ENCODE peak calls at places on chromosomes 12 and 14, in four cellular contexts. One of them, this sample, is unnamed.

GRCh38 chr12:6229823-6230222 is 29.6 kb downstream of the CD9 start:
- DNase-seq in K562: no peak
- DNase-seq in endothelial cell of umbilical vein: peak
- DNase-seq in GM12878: no peak
- DNase-seq in this sample: peak

GRCh38 chr12:10184261-10184843 is 5.5 kb downstream of the TMEM52B start:
- DNase-seq in K562: no peak
- DNase-seq in endothelial cell of umbilical vein: no peak
- DNase-seq in GM12878: no peak
- DNase-seq in this sample: peak

GRCh38 chr12:46915082-46915481 is 89.3 kb upstream of the SLC38A4 start:
- DNase-seq in K562: no peak
- DNase-seq in endothelial cell of umbilical vein: no peak
- DNase-seq in GM12878: no peak
- DNase-seq in this sample: peak

GRCh38 chr12:127926004-127926403 is 341.0 kb upstream of the TMEM132C start:
- DNase-seq in K562: no peak
- DNase-seq in endothelial cell of umbilical vein: no peak
- DNase-seq in GM12878: no peak
- DNase-seq in this sample: no peak

GRCh38 chr12:103840399-103840880 is 594 bp downstream of the NT5DC3 start:
- DNase-seq in K562: peak
- DNase-seq in endothelial cell of umbilical vein: peak
- DNase-seq in GM12878: no peak
- DNase-seq in this sample: peak

GRCh38 chr12:6538420-6539275 is 4.3 kb downstream of the GAPDH start:
- DNase-seq in K562: peak
- DNase-seq in endothelial cell of umbilical vein: no peak
- DNase-seq in GM12878: no peak
- DNase-seq in this sample: peak

GRCh38 chr12:92951006-92951405 is 21.9 kb upstream of the EEA1 start:
- DNase-seq in K562: no peak
- DNase-seq in endothelial cell of umbilical vein: no peak
- DNase-seq in GM12878: no peak
- DNase-seq in this sample: no peak

GRCh38 chr12:19369691-19370148 is 69.6 kb upstream of the AEBP2 start:
- DNase-seq in K562: no peak
- DNase-seq in endothelial cell of umbilical vein: no peak
- DNase-seq in GM12878: no peak
- DNase-seq in this sample: peak

GRCh38 chr12:14249368-14249767 is 116.1 kb upstream of the ATF7IP start:
- DNase-seq in K562: no peak
- DNase-seq in endothelial cell of umbilical vein: no peak
- DNase-seq in GM12878: no peak
- DNase-seq in this sample: no peak

GRCh38 chr12:6821271-6821673 is 349 bp upstream of the GPR162 start:
- DNase-seq in K562: peak
- DNase-seq in endothelial cell of umbilical vein: peak
- DNase-seq in GM12878: no peak
- DNase-seq in this sample: peak

GRCh38 chr12:124411291-124411878 is 116.5 kb downstream of the RFLNA start:
- DNase-seq in K562: no peak
- DNase-seq in endothelial cell of umbilical vein: no peak
- DNase-seq in GM12878: no peak
- DNase-seq in this sample: peak

GRCh38 chr12:93200291-93200917 is 177.3 kb upstream of the NUDT4 start:
- DNase-seq in K562: no peak
- DNase-seq in endothelial cell of umbilical vein: no peak
- DNase-seq in GM12878: peak
- DNase-seq in this sample: no peak

GRCh38 chr12:76026643-76027063 is 4.9 kb downstream of the PHLDA1 start:
- DNase-seq in K562: no peak
- DNase-seq in endothelial cell of umbilical vein: peak
- DNase-seq in GM12878: no peak
- DNase-seq in this sample: peak

GRCh38 chr14:59529189-59529588 is 44.9 kb downstream of the JKAMP start:
- DNase-seq in K562: no peak
- DNase-seq in endothelial cell of umbilical vein: no peak
- DNase-seq in GM12878: no peak
- DNase-seq in this sample: no peak

GRCh38 chr14:74784634-74785033 is 21.5 kb downstream of the YLPM1 start:
- DNase-seq in K562: no peak
- DNase-seq in endothelial cell of umbilical vein: no peak
- DNase-seq in GM12878: no peak
- DNase-seq in this sample: no peak

GRCh38 chr14:69473271-69473670 is 11.3 kb upstream of the PLEKHD1 start:
- DNase-seq in K562: no peak
- DNase-seq in endothelial cell of umbilical vein: no peak
- DNase-seq in GM12878: no peak
- DNase-seq in this sample: no peak

GRCh38 chr12:51798507-51798906 is 50.0 kb downstream of the FIGNL2 start:
- DNase-seq in K562: no peak
- DNase-seq in endothelial cell of umbilical vein: no peak
- DNase-seq in GM12878: no peak
- DNase-seq in this sample: no peak

GRCh38 chr12:6489449-6489848 is 3.6 kb downstream of the MRPL51 start:
- DNase-seq in K562: no peak
- DNase-seq in endothelial cell of umbilical vein: no peak
- DNase-seq in GM12878: no peak
- DNase-seq in this sample: no peak

GRCh38 chr12:71236133-71236660 is 78.4 kb upstream of the TSPAN8 start:
- DNase-seq in K562: peak
- DNase-seq in endothelial cell of umbilical vein: no peak
- DNase-seq in GM12878: no peak
- DNase-seq in this sample: no peak
- TF ChIP-seq FOS in K562: no peak
- TF ChIP-seq FOS in endothelial cell of umbilical vein: no peak
- TF ChIP-seq FOS in GM12878: no peak
- TF ChIP-seq FOS in this sample: no peak

DNA sequence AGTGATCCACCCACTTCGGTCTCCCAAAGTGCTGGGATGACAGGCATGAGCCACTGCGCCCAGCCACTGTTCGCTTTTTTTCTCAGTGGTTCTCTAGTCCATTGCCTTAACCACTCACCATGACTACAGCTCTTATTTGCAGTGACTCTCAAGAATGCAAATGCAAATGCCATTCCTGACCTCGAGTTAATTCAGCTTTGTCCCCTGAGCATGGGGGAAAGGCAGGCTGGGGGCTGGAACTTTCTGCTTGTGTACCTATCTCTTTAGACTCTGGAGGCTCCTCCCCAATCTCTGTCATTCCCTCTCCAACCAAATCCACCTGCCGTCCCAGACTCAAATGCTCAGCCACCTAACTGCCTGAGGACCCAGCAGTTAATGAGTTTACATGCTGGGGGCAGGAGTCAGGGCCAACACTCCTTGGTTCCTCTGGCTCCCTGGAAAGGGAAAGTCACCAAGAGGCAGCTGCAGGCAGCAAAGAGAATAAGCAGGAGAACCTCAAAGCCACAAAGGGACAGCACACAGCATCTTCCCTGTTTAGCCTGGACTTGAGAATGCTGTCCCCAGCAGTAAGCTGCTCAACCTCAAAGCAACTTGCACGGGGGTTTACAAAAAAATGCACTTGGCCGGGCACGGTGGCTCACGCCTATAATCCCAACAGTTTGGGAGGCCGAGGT is 5.3 kb upstream of the HNF1A start:
- DNase-seq in K562: no peak
- DNase-seq in endothelial cell of umbilical vein: no peak
- DNase-seq in GM12878: no peak
- DNase-seq in this sample: no peak
- TF ChIP-seq FOS in K562: no peak
- TF ChIP-seq FOS in endothelial cell of umbilical vein: no peak
- TF ChIP-seq FOS in GM12878: no peak
- TF ChIP-seq FOS in this sample: no peak

DNA sequence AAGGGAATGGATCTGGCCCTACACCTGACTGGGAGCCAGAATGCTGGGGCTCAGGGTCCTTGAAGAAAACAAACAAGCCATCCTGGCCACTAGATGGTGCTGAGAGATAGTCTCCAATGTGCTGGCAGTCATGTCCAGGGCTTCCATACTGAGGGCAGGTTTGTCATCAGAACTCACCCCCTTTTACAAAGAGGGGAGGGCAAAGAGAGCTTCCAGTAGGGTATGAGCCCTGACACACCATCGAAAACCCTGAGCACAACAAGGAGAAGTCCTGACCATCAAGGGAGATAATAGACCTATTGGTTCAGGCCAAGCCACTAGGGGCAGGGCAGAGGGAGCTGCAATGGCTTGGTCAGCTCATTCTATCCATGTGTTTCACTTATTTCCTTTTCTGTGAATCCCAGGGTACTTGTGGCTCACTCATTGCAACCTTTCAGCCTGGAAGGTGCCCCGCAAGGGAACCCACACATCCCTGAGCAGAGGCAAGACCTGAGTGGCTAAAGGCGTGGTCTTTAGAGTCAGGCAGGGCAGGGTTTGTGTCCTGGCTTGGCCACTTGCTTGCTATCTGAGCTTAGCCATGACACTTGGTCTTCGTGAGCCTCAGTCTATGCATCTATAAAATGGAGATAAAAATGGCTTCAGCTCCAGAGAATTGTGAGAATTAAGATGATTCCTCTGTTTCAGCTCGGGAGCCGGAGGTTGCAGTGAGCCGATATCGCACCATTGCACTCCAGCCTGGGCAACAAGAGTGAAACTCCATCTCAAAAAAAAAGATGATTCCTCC is 6.2 kb upstream of the PLEKHH1 start:
- DNase-seq in K562: peak
- DNase-seq in endothelial cell of umbilical vein: peak
- DNase-seq in GM12878: peak
- DNase-seq in this sample: peak
- TF ChIP-seq FOS in K562: no peak
- TF ChIP-seq FOS in endothelial cell of umbilical vein: no peak
- TF ChIP-seq FOS in GM12878: no peak
- TF ChIP-seq FOS in this sample: no peak

DNA sequence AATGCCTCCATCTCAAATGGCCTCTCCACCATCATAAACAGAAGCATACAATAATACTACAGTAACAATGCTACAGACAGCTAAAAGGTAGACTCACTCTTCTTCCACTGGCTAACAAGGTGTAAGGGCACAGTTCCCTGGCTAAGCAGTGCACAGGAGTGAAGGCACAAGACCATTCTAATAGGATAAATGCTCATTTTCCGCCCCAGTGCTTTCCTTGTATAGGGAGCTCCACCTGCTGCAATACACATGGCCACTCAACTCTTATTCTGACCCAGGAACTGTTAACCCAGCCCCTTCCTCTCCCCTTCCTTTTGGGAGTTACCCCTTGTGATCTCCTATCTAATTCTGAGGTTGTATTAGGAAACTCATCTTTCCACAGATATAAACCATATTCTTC is 124.6 kb downstream of the KCNK10 start:
- DNase-seq in K562: no peak
- DNase-seq in endothelial cell of umbilical vein: no peak
- DNase-seq in GM12878: no peak
- DNase-seq in this sample: no peak
- TF ChIP-seq FOS in K562: no peak
- TF ChIP-seq FOS in endothelial cell of umbilical vein: no peak
- TF ChIP-seq FOS in GM12878: no peak
- TF ChIP-seq FOS in this sample: no peak

GRCh38 chr14:51095854-51096823 is 1.2 kb upstream of the TRIM9 start:
- DNase-seq in K562: no peak
- DNase-seq in endothelial cell of umbilical vein: no peak
- DNase-seq in GM12878: no peak
- DNase-seq in this sample: peak
- TF ChIP-seq FOS in K562: no peak
- TF ChIP-seq FOS in endothelial cell of umbilical vein: no peak
- TF ChIP-seq FOS in GM12878: no peak
- TF ChIP-seq FOS in this sample: no peak

GRCh38 chr12:16359512-16360491 is 12.4 kb downstream of the MGST1 start:
- DNase-seq in K562: peak
- DNase-seq in endothelial cell of umbilical vein: peak
- DNase-seq in GM12878: no peak
- DNase-seq in this sample: peak
- TF ChIP-seq FOS in K562: no peak
- TF ChIP-seq FOS in endothelial cell of umbilical vein: no peak
- TF ChIP-seq FOS in GM12878: no peak
- TF ChIP-seq FOS in this sample: no peak

GRCh38 chr12:1277905-1278304 is 286.9 kb downstream of the ERC1 start:
- DNase-seq in K562: no peak
- DNase-seq in endothelial cell of umbilical vein: no peak
- DNase-seq in GM12878: no peak
- DNase-seq in this sample: no peak
- TF ChIP-seq FOS in K562: no peak
- TF ChIP-seq FOS in endothelial cell of umbilical vein: no peak
- TF ChIP-seq FOS in GM12878: no peak
- TF ChIP-seq FOS in this sample: no peak

GRCh38 chr14:87102979-87103378 is 890.0 kb downstream of the GALC start:
- DNase-seq in K562: no peak
- DNase-seq in endothelial cell of umbilical vein: no peak
- DNase-seq in GM12878: no peak
- DNase-seq in this sample: peak
- TF ChIP-seq FOS in K562: no peak
- TF ChIP-seq FOS in endothelial cell of umbilical vein: no peak
- TF ChIP-seq FOS in GM12878: no peak
- TF ChIP-seq FOS in this sample: no peak

GRCh38 chr12:627863-628805 is 35.1 kb downstream of the NINJ2 start:
- DNase-seq in K562: no peak
- DNase-seq in endothelial cell of umbilical vein: no peak
- DNase-seq in GM12878: no peak
- DNase-seq in this sample: no peak
- TF ChIP-seq FOS in K562: no peak
- TF ChIP-seq FOS in endothelial cell of umbilical vein: no peak
- TF ChIP-seq FOS in GM12878: no peak
- TF ChIP-seq FOS in this sample: no peak

DNA sequence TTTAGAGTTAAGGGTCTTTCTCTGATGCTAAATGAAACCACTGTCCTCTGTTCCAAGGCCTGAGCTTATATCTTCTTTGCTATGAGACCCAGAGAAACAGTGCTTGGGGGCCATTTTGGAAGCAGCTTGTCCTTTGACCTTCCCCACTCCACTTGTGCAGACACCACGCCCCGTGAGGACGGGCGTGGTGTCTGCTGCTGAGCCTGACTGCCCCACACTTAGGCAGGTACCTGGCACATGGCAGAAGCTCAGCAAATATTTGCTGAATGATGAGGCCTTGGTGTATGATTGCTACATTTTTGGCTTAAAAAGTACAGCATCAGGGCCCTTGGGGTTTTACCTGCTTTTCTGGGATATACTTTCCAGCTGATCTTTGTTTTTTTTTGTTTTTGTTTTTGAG is 69.9 kb downstream of the RASSF3 start:
- DNase-seq in K562: peak
- DNase-seq in endothelial cell of umbilical vein: no peak
- DNase-seq in GM12878: no peak
- DNase-seq in this sample: no peak
- TF ChIP-seq FOS in K562: no peak
- TF ChIP-seq FOS in endothelial cell of umbilical vein: no peak
- TF ChIP-seq FOS in GM12878: no peak
- TF ChIP-seq FOS in this sample: no peak

This sample was measured in IMR-90.